ENCODE peak calls at places on chromosomes 13 and 19, in five cellular contexts. Z is posterior cingulate gyrus; V is NCI-H345; B is HFFc6; A is central memory CD8-positive, alpha-beta T cell. X is an unnamed sample.

GRCh38 chr13:23506071-23506820 is 64.0 kb upstream of the TNFRSF19 start:
- DNase-seq in Z (no peak), A (no peak), B (peak), V (no peak), X (no peak)

GRCh38 chr19:57466489-57466888 is 9.5 kb upstream of the VN1R1 start:
- DNase-seq in V (no peak), B (no peak), Z (no peak), A (no peak), X (no peak)

GRCh38 chr19:925087-925911 is 536 bp upstream of the ARID3A start:
- DNase-seq in A (peak), V (peak), B (peak), Z (peak), X (peak)

GRCh38 chr13:95226051-95226450 is 75.2 kb downstream of the ABCC4 start:
- DNase-seq in B (no peak), A (no peak), V (no peak), Z (no peak), X (no peak)

GRCh38 chr13:77918391-77919261 is at the start of gene EDNRB:
- DNase-seq in Z (peak), B (no peak), A (no peak), V (peak), X (no peak)

GRCh38 chr13:33186851-33187250 is 98.7 kb downstream of the STARD13 start:
- DNase-seq in B (no peak), V (no peak), A (no peak), Z (no peak), X (no peak)

GRCh38 chr13:71067164-71067815 is 799.7 kb downstream of the DACH1 start:
- DNase-seq in A (no peak), V (no peak), B (no peak), Z (no peak), X (no peak)

GRCh38 chr13:73715910-73716257 is 418.3 kb downstream of the KLF12 start:
- DNase-seq in A (no peak), V (no peak), B (no peak), Z (no peak), X (no peak)

GRCh38 chr19:11346104-11346940 is at the start of the genes CCDC159 and TMEM205:
- DNase-seq in V (peak), B (peak), A (peak), Z (peak), X (peak)

GRCh38 chr13:112464720-112465119 is 88.6 kb downstream of the SPACA7 start:
- DNase-seq in A (no peak), V (no peak), B (no peak), Z (no peak), X (no peak)

GRCh38 chr19:47095707-47096704 is 17.6 kb downstream of the ZC3H4 start:
- DNase-seq in Z (peak), A (no peak), V (peak), B (no peak), X (no peak)

GRCh38 chr19:13083627-13084026 is 19.0 kb downstream of the LYL1 start:
- DNase-seq in Z (no peak), A (no peak), V (peak), B (no peak), X (no peak)

GRCh38 chr13:41523396-41523795 is 66.0 kb downstream of the RGCC start:
- DNase-seq in A (no peak), Z (no peak), V (no peak), B (no peak), X (no peak)